ENCODE peak calls at places on chromosomes 5 and 9, in seven cellular contexts. F is activated naive CD4-positive, alpha-beta T cell treated with anti-CD3 and anti-CD28 coated beads, Interleukin-2, amount 50 U/mL, for 16 hours; H is coronary artery; I is EL; B is kidney tubule cell; Z is fibroblast of mammary gland; O is uterus. P is an unnamed sample.

GRCh38 chr5:83900307-83900706 is 179.7 kb upstream of the HAPLN1 start:
- DNase-seq in O (no peak), F (no peak), Z (no peak), B (no peak), I (no peak), H (no peak), P (no peak)

GRCh38 chr5:57244331-57244730 is 70.5 kb downstream of the GPBP1 start:
- DNase-seq in I (no peak), F (no peak), B (no peak), H (no peak), Z (no peak), O (no peak), P (no peak)

GRCh38 chr9:86563350-86563749 is 209.1 kb upstream of the TUT7 start:
- DNase-seq in B (peak; percentile 11), I (peak; percentile 50), O (no peak), H (no peak), Z (peak; percentile 70), F (no peak), P (no peak)

GRCh38 chr5:92568522-92568921 is 1012.5 kb downstream of the NR2F1-AS1 start:
- DNase-seq in B (no peak), F (no peak), I (no peak), O (no peak), H (no peak), Z (no peak), P (no peak)

GRCh38 chr5:177530638-177531037 is 13.9 kb upstream of the DDX41 start:
- DNase-seq in B (no peak), Z (no peak), O (no peak), I (no peak), H (no peak), F (no peak), P (no peak)

GRCh38 chr5:125142439-125142838 is 396.0 kb upstream of the ZNF608 start:
- DNase-seq in B (peak; percentile 41), I (peak; percentile 43), Z (peak; percentile 44), O (no peak), F (no peak), H (no peak), P (peak; percentile 16)

GRCh38 chr5:125134216-125135081 is 388.0 kb upstream of the ZNF608 start:
- DNase-seq in O (no peak), F (no peak), B (peak; percentile 90), I (peak; percentile 93), Z (peak; percentile 85), H (no peak), P (peak; percentile 89)

GRCh38 chr5:151696470-151697061 is 9.9 kb upstream of the SPARC start:
- DNase-seq in H (peak; percentile 91), I (peak; percentile 98), B (peak; percentile 71), F (no peak), Z (peak; percentile 100), O (peak; percentile 90), P (no peak)

GRCh38 chr9:87543251-87543650 is 45.6 kb downstream of the DAPK1 start:
- DNase-seq in H (no peak), F (no peak), B (no peak), O (no peak), I (peak; percentile 19), Z (peak; percentile 40), P (no peak)